ENCODE peak calls at places on chromosomes 2 and 18, in four cellular contexts. P is H9, Q is choroid plexus epithelial cell, F is mammary epithelial cell. A is an unnamed sample.

GRCh38 chr18:46386788-46387187 is 270.2 kb downstream of the LOXHD1 start:
- DNase-seq in P (no peak), Q (no peak), F (no peak), A (no peak)

GRCh38 chr2:168194784-168195522 is 52.4 kb downstream of the STK39 start:
- DNase-seq in P (no peak), Q (no peak), F (no peak), A (no peak)

GRCh38 chr2:58032751-58033055 is 13.9 kb upstream of the VRK2 start:
- DNase-seq in P (no peak), Q (no peak), F (no peak), A (no peak)

GRCh38 chr18:57431512-57432080 is 3.6 kb upstream of the ONECUT2 start:
- DNase-seq in P (no peak), Q (no peak), F (no peak), A (no peak)

GRCh38 chr2:105415007-105415406 is 16.2 kb upstream of the FHL2 start:
- DNase-seq in P (no peak), Q (no peak), F (no peak), A (no peak)

GRCh38 chr18:49273201-49273880 is 187.1 kb downstream of the DYM start:
- DNase-seq in P (no peak), Q (no peak), F (no peak), A (no peak)

GRCh38 chr18:37582306-37582705 is 16.7 kb upstream of the CELF4 start:
- DNase-seq in P (no peak), Q (no peak), F (no peak), A (no peak)

GRCh38 chr18:25345432-25345831 is 6.5 kb downstream of the ZNF521 start:
- DNase-seq in P (no peak), Q (no peak), F (no peak), A (no peak)

GRCh38 chr2:229971298-229971790 is 49.0 kb downstream of the FBXO36 start:
- DNase-seq in P (no peak), Q (no peak), F (no peak), A (no peak)

GRCh38 chr2:240626531-240627300 is 1.4 kb downstream of the GPR35 start:
- DNase-seq in P (peak; percentile 29), Q (no peak), F (no peak), A (peak; percentile 94)

GRCh38 chr2:25672500-25673169 is 742 bp downstream of the DTNB start:
- DNase-seq in P (peak; percentile 74), Q (peak; percentile 55), F (peak; percentile 56), A (peak; percentile 73)

GRCh38 chr18:10113156-10114022 is 199.6 kb downstream of the VAPA start:
- DNase-seq in P (no peak), Q (no peak), F (no peak), A (peak; percentile 86)

GRCh38 chr2:163800889-163801498 is 65.2 kb upstream of the FIGN start:
- DNase-seq in P (no peak), Q (peak; percentile 52), F (no peak), A (no peak)

GRCh38 chr2:28707592-28707991 is 44.0 kb upstream of the PPP1CB start:
- DNase-seq in P (no peak), Q (no peak), F (no peak), A (no peak)

GRCh38 chr2:33488178-33488690 is 11.8 kb downstream of the RASGRP3 start:
- DNase-seq in P (no peak), Q (no peak), F (no peak), A (no peak)

GRCh38 chr18:21955757-21956652 is 213.4 kb upstream of the GATA6 start:
- DNase-seq in P (peak; percentile 67), Q (peak; percentile 81), F (peak; percentile 41), A (peak; percentile 66)

GRCh38 chr2:9142551-9143263 is 63.9 kb upstream of the ASAP2 start:
- DNase-seq in P (peak; percentile 93), Q (peak; percentile 87), F (peak; percentile 85), A (peak; percentile 83)

GRCh38 chr2:237995036-237995435 is 28.2 kb downstream of the UBE2F start:
- DNase-seq in P (no peak), Q (no peak), F (no peak), A (no peak)

GRCh38 chr2:36013064-36013463 is 342.5 kb upstream of the CRIM1 start:
- DNase-seq in P (no peak), Q (no peak), F (no peak), A (no peak)

GRCh38 chr2:77807531-77808215 is 285.5 kb upstream of the LRRTM4 start:
- DNase-seq in P (no peak), Q (no peak), F (no peak), A (peak; percentile 13)

GRCh38 chr2:39787950-39788349 is 8.9 kb upstream of the THUMPD2 start:
- DNase-seq in P (no peak), Q (no peak), F (peak; percentile 46), A (no peak)

GRCh38 chr18:74906189-74906588 is 302.8 kb downstream of the PTGR3 start:
- DNase-seq in P (no peak), Q (peak; percentile 96), F (no peak), A (no peak)

GRCh38 chr2:174263989-174264388 is 15.7 kb upstream of the OLA1 start:
- DNase-seq in P (no peak), Q (peak; percentile 89), F (peak; percentile 96), A (peak; percentile 46)

GRCh38 chr18:45589559-45590041 is 25.7 kb upstream of the SLC14A2 start:
- DNase-seq in P (no peak), Q (peak; percentile 94), F (no peak), A (no peak)

GRCh38 chr2:126389446-126389845 is 266.5 kb upstream of the GYPC start:
- DNase-seq in P (no peak), Q (no peak), F (no peak), A (no peak)

GRCh38 chr2:10523406-10524189 is 75.5 kb upstream of the ODC1 start:
- DNase-seq in P (no peak), Q (no peak), F (no peak), A (no peak)

GRCh38 chr2:44537264-44537663 is 175.5 kb downstream of the CAMKMT start:
- DNase-seq in P (no peak), Q (peak; percentile 7), F (peak; percentile 42), A (no peak)

GRCh38 chr2:153287109-153287801 is 191.3 kb downstream of the RPRM start:
- DNase-seq in P (peak; percentile 93), Q (no peak), F (no peak), A (peak; percentile 37)

GRCh38 chr2:186339716-186340115 is 146.3 kb upstream of the ZC3H15 start:
- DNase-seq in P (no peak), Q (peak; percentile 11), F (no peak), A (no peak)

GRCh38 chr18:61470111-61470673 is 137.0 kb downstream of the CDH20 start:
- DNase-seq in P (no peak), Q (no peak), F (no peak), A (no peak)

GRCh38 chr2:214104967-214105366 is 305.9 kb upstream of the VWC2L start:
- DNase-seq in P (no peak), Q (no peak), F (no peak), A (no peak)

GRCh38 chr2:204771693-204772092 is 226.4 kb downstream of the PARD3B start:
- DNase-seq in P (no peak), Q (no peak), F (no peak), A (no peak)
- TF ChIP-seq CTCF in P (no peak), Q (no peak), F (no peak), A (no peak)

GRCh38 chr2:108852375-108852774 is 65.8 kb downstream of the CCDC138 start:
- DNase-seq in P (no peak), Q (no peak), F (no peak), A (no peak)

GRCh38 chr2:108854484-108854883 is 67.9 kb downstream of the CCDC138 start:
- DNase-seq in P (no peak), Q (no peak), F (no peak), A (no peak)

GRCh38 chr2:108858894-108859293 is 72.3 kb downstream of the CCDC138 start:
- DNase-seq in P (no peak), Q (peak; percentile 50), F (peak; percentile 46), A (no peak)

GRCh38 chr2:108853421-108853820 is 66.8 kb downstream of the CCDC138 start:
- DNase-seq in P (no peak), Q (peak; percentile 87), F (no peak), A (no peak)

DNA sequence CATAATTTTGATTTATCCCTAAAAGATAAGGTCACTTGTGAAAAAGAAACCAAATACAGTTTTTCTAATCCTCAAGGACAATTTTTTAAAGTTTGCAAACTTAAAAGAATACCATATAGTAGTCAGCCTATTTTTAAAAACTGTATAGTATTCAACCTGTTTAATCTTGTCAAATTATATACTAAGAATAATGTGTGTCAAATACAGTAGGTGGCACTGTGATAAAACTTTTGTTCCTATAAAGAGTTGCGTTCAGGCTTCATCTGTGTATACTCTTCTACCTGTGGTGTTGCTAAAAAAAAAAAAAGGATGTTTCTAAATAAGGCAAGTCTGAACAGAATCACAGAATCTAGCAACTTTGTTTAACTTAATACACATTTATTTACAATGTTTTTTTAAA is 68.6 kb downstream of the CCDC138 start:
- DNase-seq in P (no peak), Q (peak; percentile 38), F (peak; percentile 37), A (peak; percentile 38)
- TF ChIP-seq CTCF in P (no peak), Q (peak; percentile 23), F (peak; percentile 28), A (no peak)

GRCh38 chr2:63488118-63488713 is 100.1 kb downstream of the WDPCP start:
- DNase-seq in P (no peak), Q (peak; percentile 73), F (peak; percentile 6), A (peak; percentile 45)
- TF ChIP-seq CTCF in P (peak; percentile 90), Q (peak; percentile 86), F (peak; percentile 68), A (peak; percentile 75)

GRCh38 chr2:218262631-218263586 is 2.1 kb downstream of the GPBAR1 start:
- DNase-seq in P (no peak), Q (no peak), F (no peak), A (no peak)

GRCh38 chr2:218261424-218262273 is 834 bp downstream of the GPBAR1 start:
- DNase-seq in P (no peak), Q (no peak), F (no peak), A (peak; percentile 60)

GRCh38 chr2:218264773-218265601 is 4.2 kb downstream of the GPBAR1 start:
- DNase-seq in P (no peak), Q (no peak), F (no peak), A (no peak)

GRCh38 chr2:218265626-218266025 is 4.3 kb downstream of the AAMP start:
- DNase-seq in P (no peak), Q (no peak), F (no peak), A (no peak)

DNA sequence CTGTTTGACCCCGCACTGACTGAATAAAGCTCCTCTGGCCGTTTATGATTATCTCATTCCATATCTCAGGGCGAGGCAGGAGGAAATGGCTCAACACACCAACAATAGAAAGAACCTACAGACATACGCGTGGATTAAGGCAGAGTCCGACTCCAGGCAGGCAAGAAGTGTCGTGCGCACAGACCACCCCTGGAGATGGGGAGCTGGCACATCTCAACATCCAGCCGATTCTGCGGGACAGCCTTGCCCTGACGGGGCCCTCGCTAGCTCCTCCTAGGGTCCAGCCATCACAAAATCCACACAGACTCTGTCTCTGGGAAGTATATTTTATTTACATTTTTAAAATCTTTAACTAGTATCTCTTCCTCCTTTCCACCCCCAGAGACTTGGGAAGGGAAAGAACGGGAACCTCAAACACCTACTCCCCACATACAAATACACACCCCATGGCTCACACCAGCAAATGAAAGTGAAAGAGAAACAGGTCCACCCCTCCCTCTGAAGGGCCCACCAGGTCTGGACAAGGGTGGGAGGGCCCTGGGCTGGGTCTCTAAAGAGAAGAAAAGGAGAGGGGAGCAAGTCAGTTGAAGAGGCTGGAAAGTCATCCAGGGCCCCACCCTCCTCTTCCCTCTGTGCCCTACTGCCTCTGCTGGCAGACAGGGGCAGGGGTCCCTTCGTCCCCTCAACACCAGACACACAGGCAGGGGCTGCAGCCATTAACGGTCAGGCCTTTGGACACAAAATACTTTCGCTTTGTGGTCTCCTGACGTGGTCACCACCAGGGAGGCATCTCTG is 3.2 kb downstream of the GPBAR1 start:
- DNase-seq in P (no peak), Q (no peak), F (no peak), A (no peak)
- TF ChIP-seq CTCF in P (peak; percentile 30), Q (peak; percentile 30), F (no peak), A (peak; percentile 6)

A was measured in NB4.